ENCODE peak calls at places on chromosomes 5 and 9, in eight cellular contexts. V is fibroblast of lung; P is BE2C; B is stomach; D is CD8-positive, alpha-beta T cell; W is GM23338; G is psoas muscle; Q is IMR-90. R is an unnamed sample. For H3K36me3, the result is how much of the 10 kb centered on the place peaks cover.

GRCh38 chr5:97494465-97494864 is 311.4 kb upstream of the RIOK2 start:
- DNase-seq in V (no peak), P (no peak), B (no peak), D (no peak), W (no peak), G (no peak), Q (no peak), R (no peak)

GRCh38 chr5:119578937-119579336 is 50.4 kb upstream of the FAM170A start:
- DNase-seq in V (peak), P (peak), B (no peak), D (no peak), W (peak), G (no peak), Q (peak), R (no peak)

GRCh38 chr5:176350416-176350815 is 11.1 kb downstream of the KIAA1191 start:
- DNase-seq in V (peak), P (no peak), B (no peak), D (no peak), W (no peak), G (no peak), Q (no peak), R (no peak)

GRCh38 chr9:81621785-81622243 is 67.5 kb downstream of the TLE1 start:
- DNase-seq in V (no peak), P (no peak), B (no peak), D (no peak), W (peak), G (no peak), Q (no peak), R (no peak)

GRCh38 chr9:133547116-133547515 is 12.6 kb downstream of the ADAMTSL2 start:
- DNase-seq in V (no peak), P (no peak), B (no peak), D (no peak), W (no peak), G (no peak), Q (no peak), R (no peak)

GRCh38 chr9:14058078-14058688 is 255.8 kb downstream of the NFIB start:
- DNase-seq in V (no peak), P (peak), B (no peak), D (no peak), W (no peak), G (no peak), Q (no peak), R (no peak)

GRCh38 chr9:83066771-83067170 is 3.8 kb upstream of the RASEF start:
- DNase-seq in V (peak), P (no peak), B (no peak), D (no peak), W (no peak), G (no peak), Q (peak), R (peak)

GRCh38 chr5:132369471-132370240 is at the start of gene SLC22A5:
- DNase-seq in V (peak), P (peak), B (peak), D (peak), W (peak), G (peak), Q (peak), R (peak)

GRCh38 chr9:127942152-127943010 is 4.7 kb upstream of the DPM2 start:
- DNase-seq in V (peak), P (peak), B (peak), D (no peak), W (peak), G (peak), Q (peak), R (peak)

GRCh38 chr5:31481531-31481930 is 50.4 kb downstream of the DROSHA start:
- DNase-seq in V (no peak), P (no peak), B (no peak), D (no peak), W (no peak), G (no peak), Q (peak), R (no peak)
- H3K36me3 ChIP-seq in V (under half), P (half or more), B (half or more), D (under half), W (under half), G (under half), Q (under half), R (under half)

GRCh38 chr9:104931256-104931655 is 3.3 kb upstream of the ABCA1 start:
- DNase-seq in V (peak), P (no peak), B (no peak), D (no peak), W (no peak), G (no peak), Q (peak), R (no peak)

GRCh38 chr9:104927912-104928740 is at the start of gene ABCA1:
- DNase-seq in V (peak), P (peak), B (peak), D (peak), W (peak), G (peak), Q (peak), R (peak)

GRCh38 chr9:104923289-104923688 is 4.7 kb downstream of the ABCA1 start:
- DNase-seq in V (peak), P (no peak), B (no peak), D (no peak), W (no peak), G (no peak), Q (peak), R (peak)

GRCh38 chr9:104923740-104924139 is 4.2 kb downstream of the ABCA1 start:
- DNase-seq in V (no peak), P (no peak), B (no peak), D (no peak), W (no peak), G (no peak), Q (no peak), R (no peak)

GRCh38 chr9:104927216-104927911 is 591 bp downstream of the ABCA1 start:
- DNase-seq in V (peak), P (no peak), B (peak), D (no peak), W (peak), G (peak), Q (peak), R (peak)
- H3K4me3 ChIP-seq in V (peak), P (peak), B (peak), D (peak), W (peak), G (peak), Q (peak), R (peak)

DNA sequence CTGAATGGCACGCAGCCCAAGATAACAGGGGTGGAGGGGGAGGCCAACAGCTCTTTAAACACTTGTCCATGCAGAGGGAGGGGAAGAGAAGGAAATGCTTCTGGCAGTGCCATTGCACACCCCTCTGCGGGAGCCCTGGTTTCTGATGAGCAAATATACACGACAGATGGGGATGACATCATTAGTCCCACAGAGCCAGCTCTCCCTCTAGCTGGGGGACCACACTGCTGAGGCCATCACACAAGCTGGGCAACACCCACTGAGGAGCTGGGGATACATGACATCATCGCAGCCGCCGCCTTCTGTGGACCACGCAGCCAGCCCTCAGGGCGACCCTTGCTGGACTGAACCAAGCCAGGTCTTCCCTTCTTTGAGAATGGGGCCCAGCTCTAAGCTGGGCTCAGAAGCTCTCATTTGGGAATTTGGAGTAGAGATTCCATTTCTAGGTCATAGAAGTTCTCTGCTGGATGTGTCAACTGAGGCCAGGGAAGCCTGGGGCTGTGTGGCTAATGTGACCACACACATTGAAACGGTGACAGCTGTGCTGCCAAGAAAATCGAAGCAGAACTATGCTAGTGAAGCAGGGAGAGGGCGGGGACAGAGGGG is 79.4 kb downstream of the PRRT1B start:
- DNase-seq in V (peak), P (no peak), B (no peak), D (no peak), W (no peak), G (peak), Q (peak), R (peak)
- H3K36me3 ChIP-seq in V (under half), P (under half), B (half or more), D (under half), W (under half), G (half or more), Q (under half), R (under half)

GRCh38 chr5:20050262-20050661 is 62.3 kb upstream of the CDH18 start:
- DNase-seq in V (no peak), P (no peak), B (no peak), D (no peak), W (no peak), G (no peak), Q (no peak), R (no peak)
- H3K4me3 ChIP-seq in V (no peak), P (no peak), B (no peak), D (no peak), W (no peak), G (no peak), Q (no peak), R (no peak)

GRCh38 chr5:79636981-79637733 is 24.9 kb downstream of the TENT2 start:
- DNase-seq in V (no peak), P (no peak), B (no peak), D (no peak), W (no peak), G (no peak), Q (no peak), R (no peak)

GRCh38 chr5:79642210-79642609 is 30.0 kb downstream of the TENT2 start:
- DNase-seq in V (peak), P (no peak), B (no peak), D (no peak), W (no peak), G (no peak), Q (peak), R (no peak)

GRCh38 chr5:79641414-79641813 is 29.2 kb downstream of the TENT2 start:
- DNase-seq in V (no peak), P (no peak), B (no peak), D (no peak), W (no peak), G (no peak), Q (no peak), R (no peak)

DNA sequence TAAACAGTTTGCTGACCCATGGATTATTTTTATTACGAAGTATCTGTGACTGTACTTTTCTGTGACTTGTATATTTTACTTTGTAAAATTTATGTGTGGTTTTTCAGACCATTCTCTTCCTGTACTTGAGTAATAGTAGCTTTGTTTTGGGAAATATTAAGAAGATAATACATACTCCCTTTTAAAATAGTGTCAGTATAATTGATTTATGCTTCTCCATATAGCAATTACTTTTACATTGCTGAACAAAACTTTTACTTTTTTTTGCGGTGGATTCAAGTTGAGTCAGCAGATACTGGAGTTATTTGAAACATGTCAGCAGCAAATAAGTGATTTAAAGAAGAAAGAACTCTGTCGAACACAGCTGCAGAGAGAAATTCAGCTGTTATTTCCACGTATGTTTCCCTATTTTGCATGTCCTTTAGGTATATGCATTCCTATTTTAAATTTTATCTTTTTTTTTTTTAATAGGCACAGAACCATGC is 28.4 kb downstream of the TENT2 start:
- DNase-seq in V (peak), P (no peak), B (no peak), D (no peak), W (no peak), G (no peak), Q (peak), R (no peak)
- H3K36me3 ChIP-seq in V (under half), P (under half), B (half or more), D (under half), W (under half), G (half or more), Q (under half), R (under half)

GRCh38 chr5:113166710-113167366 is 190.2 kb downstream of the DCP2 start:
- DNase-seq in V (peak), P (no peak), B (no peak), D (no peak), W (no peak), G (no peak), Q (peak), R (peak)
- H3K4me3 ChIP-seq in V (no peak), P (no peak), B (no peak), D (no peak), W (no peak), G (no peak), Q (no peak), R (peak)

GRCh38 chr9:21862871-21863270 is 60.4 kb downstream of the MTAP start:
- DNase-seq in V (no peak), P (no peak), B (no peak), D (no peak), W (no peak), G (no peak), Q (no peak), R (no peak)

GRCh38 chr9:21866302-21866701 is 63.9 kb downstream of the MTAP start:
- DNase-seq in V (no peak), P (no peak), B (no peak), D (no peak), W (no peak), G (no peak), Q (no peak), R (no peak)

DNA sequence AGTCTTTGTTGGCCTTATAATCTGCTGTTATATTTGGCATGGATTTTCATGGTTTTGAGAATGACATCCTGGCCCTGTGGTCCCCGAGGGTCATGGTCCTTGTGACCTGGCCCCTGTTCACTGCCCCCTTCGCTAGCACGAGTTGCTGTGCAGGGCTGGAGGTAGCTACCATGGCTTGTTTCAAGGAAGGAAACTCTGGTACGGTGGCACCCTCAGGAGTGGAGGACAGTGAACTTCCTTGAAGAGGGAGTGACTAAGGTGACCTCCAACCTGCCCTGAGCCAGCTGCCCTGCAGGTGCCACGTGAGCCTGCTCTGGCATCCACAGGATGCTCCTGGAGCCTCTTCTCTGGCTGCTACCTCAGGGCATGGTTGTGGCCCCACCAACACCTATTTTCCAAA is 62.1 kb downstream of the MTAP start:
- DNase-seq in V (no peak), P (no peak), B (peak), D (no peak), W (no peak), G (no peak), Q (no peak), R (no peak)
- H3K36me3 ChIP-seq in V (under half), P (half or more), B (half or more), D (under half), W (half or more), G (half or more), Q (under half), R (under half)

GRCh38 chr9:20526500-20527319 is 95.6 kb downstream of the MLLT3 start:
- DNase-seq in V (peak), P (no peak), B (no peak), D (no peak), W (peak), G (no peak), Q (peak), R (no peak)
- H3K4me3 ChIP-seq in V (no peak), P (no peak), B (no peak), D (no peak), W (no peak), G (no peak), Q (no peak), R (no peak)

GRCh38 chr5:43156388-43156787 is 35.6 kb upstream of the NIM1K start:
- DNase-seq in V (peak), P (no peak), B (no peak), D (no peak), W (no peak), G (no peak), Q (peak), R (peak)

GRCh38 chr5:43152946-43153345 is 32.2 kb downstream of the ZNF131 start:
- DNase-seq in V (peak), P (no peak), B (no peak), D (no peak), W (no peak), G (no peak), Q (peak), R (peak)

GRCh38 chr5:43157068-43157467 is 35.0 kb upstream of the NIM1K start:
- DNase-seq in V (peak), P (no peak), B (no peak), D (no peak), W (no peak), G (no peak), Q (no peak), R (no peak)

GRCh38 chr5:43154424-43154823 is 33.7 kb downstream of the ZNF131 start:
- DNase-seq in V (no peak), P (no peak), B (no peak), D (no peak), W (no peak), G (no peak), Q (no peak), R (no peak)

GRCh38 chr5:43155394-43156096 is 34.8 kb downstream of the ZNF131 start:
- DNase-seq in V (no peak), P (no peak), B (no peak), D (no peak), W (peak), G (no peak), Q (no peak), R (peak)
- H3K36me3 ChIP-seq in V (under half), P (under half), B (under half), D (under half), W (under half), G (under half), Q (under half), R (under half)

GRCh38 chr9:136203406-136204085 is 1.4 kb downstream of the LHX3 start:
- DNase-seq in V (no peak), P (no peak), B (no peak), D (no peak), W (no peak), G (no peak), Q (no peak), R (peak)
- H3K4me3 ChIP-seq in V (no peak), P (no peak), B (no peak), D (no peak), W (peak), G (no peak), Q (no peak), R (no peak)

R was measured in osteoblast.